ENCODE peak calls at places on chromosomes 12 and 14, in nine cellular contexts. One of them, this sample, is unnamed.

GRCh38 chr12:40646456-40646855 is 45.8 kb upstream of the CNTN1 start:
- DNase-seq in left kidney: peak
- DNase-seq in adrenal gland: no peak
- DNase-seq in fibroblast of lung: no peak
- DNase-seq in GM03348: no peak
- DNase-seq in activated CD4-positive, alpha-beta T cell treated with anti-CD3 and anti-CD28 coated beads, Interleukin-2, amount 50 U/mL, for 24 hours: no peak
- DNase-seq in neuronal stem cell: no peak
- DNase-seq in epithelial cell of prostate: no peak
- DNase-seq in T-cell: no peak
- DNase-seq in this sample: no peak

GRCh38 chr12:15590180-15590826 is 198.9 kb downstream of the EPS8 start:
- DNase-seq in epithelial cell of prostate: no peak
- DNase-seq in fibroblast of lung: peak
- DNase-seq in left kidney: peak
- DNase-seq in T-cell: peak
- DNase-seq in GM03348: peak
- DNase-seq in neuronal stem cell: peak
- DNase-seq in adrenal gland: peak
- DNase-seq in activated CD4-positive, alpha-beta T cell treated with anti-CD3 and anti-CD28 coated beads, Interleukin-2, amount 50 U/mL, for 24 hours: peak
- DNase-seq in this sample: peak

GRCh38 chr14:72544615-72545387 is 349.1 kb downstream of the DPF3 start:
- DNase-seq in activated CD4-positive, alpha-beta T cell treated with anti-CD3 and anti-CD28 coated beads, Interleukin-2, amount 50 U/mL, for 24 hours: no peak
- DNase-seq in epithelial cell of prostate: no peak
- DNase-seq in fibroblast of lung: no peak
- DNase-seq in T-cell: no peak
- DNase-seq in neuronal stem cell: peak
- DNase-seq in left kidney: peak
- DNase-seq in adrenal gland: no peak
- DNase-seq in GM03348: no peak
- DNase-seq in this sample: no peak

GRCh38 chr12:63905523-63905922 is 61.0 kb downstream of the SRGAP1 start:
- DNase-seq in GM03348: no peak
- DNase-seq in fibroblast of lung: no peak
- DNase-seq in epithelial cell of prostate: no peak
- DNase-seq in T-cell: no peak
- DNase-seq in activated CD4-positive, alpha-beta T cell treated with anti-CD3 and anti-CD28 coated beads, Interleukin-2, amount 50 U/mL, for 24 hours: no peak
- DNase-seq in left kidney: no peak
- DNase-seq in adrenal gland: no peak
- DNase-seq in neuronal stem cell: no peak
- DNase-seq in this sample: no peak

GRCh38 chr12:51548241-51548640 is 42.8 kb upstream of the SCN8A start:
- DNase-seq in epithelial cell of prostate: no peak
- DNase-seq in fibroblast of lung: no peak
- DNase-seq in activated CD4-positive, alpha-beta T cell treated with anti-CD3 and anti-CD28 coated beads, Interleukin-2, amount 50 U/mL, for 24 hours: no peak
- DNase-seq in T-cell: no peak
- DNase-seq in neuronal stem cell: no peak
- DNase-seq in adrenal gland: no peak
- DNase-seq in left kidney: no peak
- DNase-seq in GM03348: no peak
- DNase-seq in this sample: no peak

GRCh38 chr14:23102801-23103200 is 2.0 kb downstream of the CIROP start:
- DNase-seq in fibroblast of lung: no peak
- DNase-seq in T-cell: no peak
- DNase-seq in activated CD4-positive, alpha-beta T cell treated with anti-CD3 and anti-CD28 coated beads, Interleukin-2, amount 50 U/mL, for 24 hours: no peak
- DNase-seq in adrenal gland: no peak
- DNase-seq in left kidney: no peak
- DNase-seq in neuronal stem cell: no peak
- DNase-seq in GM03348: no peak
- DNase-seq in epithelial cell of prostate: no peak
- DNase-seq in this sample: no peak

GRCh38 chr12:13097526-13097925 is 5.9 kb downstream of the GSG1 start:
- DNase-seq in left kidney: no peak
- DNase-seq in T-cell: no peak
- DNase-seq in epithelial cell of prostate: no peak
- DNase-seq in GM03348: peak
- DNase-seq in fibroblast of lung: no peak
- DNase-seq in neuronal stem cell: no peak
- DNase-seq in adrenal gland: no peak
- DNase-seq in activated CD4-positive, alpha-beta T cell treated with anti-CD3 and anti-CD28 coated beads, Interleukin-2, amount 50 U/mL, for 24 hours: no peak
- DNase-seq in this sample: no peak

GRCh38 chr14:84025258-84026012 is 1504.5 kb upstream of the FLRT2 start:
- DNase-seq in neuronal stem cell: no peak
- DNase-seq in GM03348: no peak
- DNase-seq in epithelial cell of prostate: no peak
- DNase-seq in adrenal gland: no peak
- DNase-seq in activated CD4-positive, alpha-beta T cell treated with anti-CD3 and anti-CD28 coated beads, Interleukin-2, amount 50 U/mL, for 24 hours: no peak
- DNase-seq in T-cell: no peak
- DNase-seq in left kidney: no peak
- DNase-seq in fibroblast of lung: no peak
- DNase-seq in this sample: no peak

GRCh38 chr12:72025524-72025923 is 86.9 kb downstream of the TPH2 start:
- DNase-seq in left kidney: no peak
- DNase-seq in neuronal stem cell: no peak
- DNase-seq in epithelial cell of prostate: no peak
- DNase-seq in activated CD4-positive, alpha-beta T cell treated with anti-CD3 and anti-CD28 coated beads, Interleukin-2, amount 50 U/mL, for 24 hours: no peak
- DNase-seq in GM03348: no peak
- DNase-seq in fibroblast of lung: no peak
- DNase-seq in adrenal gland: no peak
- DNase-seq in T-cell: no peak
- DNase-seq in this sample: no peak

GRCh38 chr12:55698241-55698955 is 9.3 kb downstream of the ITGA7 start:
- DNase-seq in fibroblast of lung: no peak
- DNase-seq in adrenal gland: no peak
- DNase-seq in neuronal stem cell: no peak
- DNase-seq in GM03348: no peak
- DNase-seq in activated CD4-positive, alpha-beta T cell treated with anti-CD3 and anti-CD28 coated beads, Interleukin-2, amount 50 U/mL, for 24 hours: no peak
- DNase-seq in epithelial cell of prostate: no peak
- DNase-seq in left kidney: no peak
- DNase-seq in T-cell: no peak
- DNase-seq in this sample: no peak

GRCh38 chr12:116535241-116535640 is 23.9 kb upstream of the MAP1LC3B2 start:
- DNase-seq in T-cell: no peak
- DNase-seq in fibroblast of lung: no peak
- DNase-seq in epithelial cell of prostate: no peak
- DNase-seq in GM03348: no peak
- DNase-seq in neuronal stem cell: no peak
- DNase-seq in activated CD4-positive, alpha-beta T cell treated with anti-CD3 and anti-CD28 coated beads, Interleukin-2, amount 50 U/mL, for 24 hours: no peak
- DNase-seq in adrenal gland: no peak
- DNase-seq in left kidney: peak
- DNase-seq in this sample: no peak

This sample was measured in astrocyte.